ENCODE peak calls at places on chromosomes 2 and 18, in six cellular contexts. A is neuronal stem cell, I is SK-N-SH, V is PC-9, Y is HCT116, M is body of pancreas. P is an unnamed sample.
A peak's percentile ranks its signal among the peaks of the same experiment; 100 is the strongest.

GRCh38 chr18:63161728-63162195 is 157.8 kb downstream of the BCL2 start:
- DNase-seq in A (no peak), I (no peak), V (peak; percentile 34), Y (no peak), M (no peak), P (no peak)

GRCh38 chr2:195863121-195863520 is 205.5 kb downstream of the DNAH7 start:
- DNase-seq in A (no peak), I (no peak), V (no peak), Y (no peak), M (no peak), P (no peak)

GRCh38 chr18:37565985-37566478 is 434 bp upstream of the CELF4 start:
- DNase-seq in A (peak; percentile 63), I (peak; percentile 95), V (peak; percentile 1), Y (no peak), M (peak; percentile 59), P (no peak)

GRCh38 chr2:64854773-64855237 is 134.4 kb upstream of the SLC1A4 start:
- DNase-seq in A (no peak), I (no peak), V (no peak), Y (no peak), M (no peak), P (no peak)

GRCh38 chr2:120825370-120826259 is 89.9 kb downstream of the GLI2 start:
- DNase-seq in A (no peak), I (peak; percentile 89), V (no peak), Y (no peak), M (no peak), P (no peak)

GRCh38 chr2:160352492-160352891 is 141.1 kb downstream of the RBMS1 start:
- DNase-seq in A (no peak), I (no peak), V (no peak), Y (no peak), M (no peak), P (no peak)

GRCh38 chr2:105789745-105790466 is 45.2 kb downstream of the NCK2 start:
- DNase-seq in A (no peak), I (no peak), V (no peak), Y (no peak), M (no peak), P (no peak)

GRCh38 chr2:206231669-206232286 is 42.7 kb upstream of the ZDBF2 start:
- DNase-seq in A (no peak), I (no peak), V (no peak), Y (no peak), M (no peak), P (no peak)

GRCh38 chr2:2727876-2728511 is 396.9 kb upstream of the MYT1L start:
- DNase-seq in A (no peak), I (no peak), V (no peak), Y (no peak), M (no peak), P (no peak)

GRCh38 chr2:216328347-216328746 is 43.9 kb downstream of the MARCHF4 start:
- DNase-seq in A (no peak), I (no peak), V (no peak), Y (no peak), M (no peak), P (no peak)

GRCh38 chr18:53266850-53267249 is 926.9 kb downstream of the DCC start:
- DNase-seq in A (no peak), I (no peak), V (no peak), Y (no peak), M (no peak), P (no peak)

GRCh38 chr2:8544168-8544785 is 137.6 kb upstream of the ID2 start:
- DNase-seq in A (no peak), I (no peak), V (no peak), Y (no peak), M (no peak), P (no peak)

GRCh38 chr18:33781429-33781828 is 203.4 kb downstream of the ASXL3 start:
- DNase-seq in A (no peak), I (no peak), V (no peak), Y (no peak), M (no peak), P (no peak)

GRCh38 chr2:242051440-242051839 is 181.9 kb downstream of the RTP5 start:
- DNase-seq in A (no peak), I (no peak), V (no peak), Y (no peak), M (no peak), P (no peak)
- H3K27me3 ChIP-seq in A (peaks cover 8% of the 10 kb centered on the region), I (peaks cover 16% of the 10 kb centered on the region), V (peaks cover 61% of the 10 kb centered on the region), Y (peaks cover 13% of the 10 kb centered on the region), M (no peaks in the 10 kb centered on the region), P (peaks cover 87% of the 10 kb centered on the region)

DNA sequence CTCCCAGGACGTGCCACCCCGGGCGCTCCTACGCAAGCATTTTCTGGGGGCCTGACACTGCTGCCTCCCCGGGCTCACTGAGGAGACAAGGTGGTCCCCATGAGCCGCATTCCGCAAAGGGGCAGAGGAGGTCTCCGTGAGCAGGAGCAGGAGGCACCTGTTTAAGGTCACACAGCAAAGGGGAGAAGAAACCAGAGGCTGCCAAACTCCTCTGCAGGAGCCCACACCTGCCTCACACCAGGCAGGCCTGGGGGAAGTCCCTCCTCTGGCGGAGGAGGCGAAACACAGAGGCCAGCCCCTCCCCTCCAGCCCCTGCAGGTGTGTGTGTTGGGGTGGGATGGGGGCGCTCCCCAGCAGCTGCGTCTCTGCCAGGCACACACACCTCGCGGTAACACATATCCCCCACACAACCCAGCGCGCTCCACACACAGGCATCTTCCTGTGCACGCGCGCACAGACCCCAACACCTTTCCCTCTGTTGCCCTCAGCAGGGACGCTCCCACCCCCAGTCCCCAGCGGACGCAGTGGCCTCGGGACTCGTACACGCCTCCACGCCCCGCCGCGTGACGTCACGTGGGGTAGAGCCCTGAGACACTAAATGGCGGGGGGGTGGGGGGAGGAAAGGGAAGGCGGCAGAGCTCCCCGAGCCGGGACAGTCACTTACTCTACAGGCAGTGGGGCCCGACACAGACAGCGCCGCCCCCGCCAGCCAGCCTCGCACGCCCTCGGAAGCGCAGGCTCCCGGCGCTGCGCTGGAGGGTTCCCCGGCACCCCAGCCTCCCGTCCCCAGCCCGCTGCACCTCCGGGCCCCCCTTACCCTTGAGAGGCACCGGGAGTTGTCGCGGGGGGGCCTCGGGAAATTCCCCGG is 537 bp upstream of the WNT10A start:
- DNase-seq in A (no peak), I (peak; percentile 74), V (peak; percentile 37), Y (no peak), M (no peak), P (no peak)
- H3K27me3 ChIP-seq in A (peaks cover 30% of the 10 kb centered on the region), I (peaks cover 41% of the 10 kb centered on the region), V (no peaks in the 10 kb centered on the region), Y (no peaks in the 10 kb centered on the region), M (no peaks in the 10 kb centered on the region), P (peaks cover 96% of the 10 kb centered on the region)

DNA sequence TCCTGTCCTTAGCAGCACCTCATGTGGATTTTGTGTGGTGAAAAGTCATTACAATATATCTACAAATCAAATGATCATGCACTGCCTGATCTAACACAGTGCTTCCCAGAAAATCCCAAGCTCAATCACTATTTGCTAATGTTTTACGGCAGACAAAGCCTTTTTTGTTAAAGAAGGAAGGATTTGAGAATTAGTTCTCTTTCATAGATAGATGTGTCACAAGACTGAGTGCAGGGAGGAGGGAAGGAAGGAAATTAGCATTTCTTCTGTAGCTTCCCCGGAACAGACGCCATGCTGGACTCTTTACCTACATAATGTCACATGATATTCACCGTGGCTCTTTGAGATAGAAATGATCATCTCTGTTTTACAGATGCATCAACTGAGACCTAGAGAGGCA is 203.1 kb downstream of the ALK start:
- DNase-seq in A (no peak), I (no peak), V (no peak), Y (no peak), M (no peak), P (no peak)
- H3K27me3 ChIP-seq in A (no peaks in the 10 kb centered on the region), I (peaks cover 8% of the 10 kb centered on the region), V (peaks cover 36% of the 10 kb centered on the region), Y (peaks cover 78% of the 10 kb centered on the region), M (no peaks in the 10 kb centered on the region), P (no peaks in the 10 kb centered on the region)

DNA sequence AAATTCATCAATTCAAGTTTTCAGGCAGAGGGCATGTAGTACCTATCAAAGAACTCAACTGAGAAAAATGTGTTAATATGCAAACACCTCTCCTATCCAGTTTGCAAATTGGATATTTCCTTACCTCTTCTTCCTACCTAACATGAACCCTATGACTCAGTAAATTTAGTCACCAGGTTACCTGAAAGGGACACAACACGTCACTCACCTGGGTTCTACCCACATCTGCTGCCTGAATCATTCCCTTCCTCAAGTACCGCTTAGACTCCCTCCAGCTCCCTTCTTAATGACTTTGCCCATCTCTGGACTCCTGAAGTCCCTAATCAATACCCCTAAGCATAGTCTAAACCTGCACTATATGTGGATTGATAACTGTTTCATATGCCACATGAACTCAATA is 10.4 kb downstream of the ANKRD44 start:
- DNase-seq in A (no peak), I (no peak), V (no peak), Y (no peak), M (no peak), P (no peak)
- H3K27me3 ChIP-seq in A (no peaks in the 10 kb centered on the region), I (no peaks in the 10 kb centered on the region), V (no peaks in the 10 kb centered on the region), Y (no peaks in the 10 kb centered on the region), M (no peaks in the 10 kb centered on the region), P (no peaks in the 10 kb centered on the region)

GRCh38 chr2:144467479-144468210 is 52.3 kb downstream of the ZEB2 start:
- DNase-seq in A (no peak), I (no peak), V (no peak), Y (no peak), M (no peak), P (no peak)

GRCh38 chr2:144465723-144466122 is 54.2 kb downstream of the ZEB2 start:
- DNase-seq in A (no peak), I (no peak), V (no peak), Y (no peak), M (no peak), P (no peak)

GRCh38 chr2:144468823-144469595 is 50.9 kb downstream of the ZEB2 start:
- DNase-seq in A (no peak), I (no peak), V (no peak), Y (no peak), M (no peak), P (no peak)

GRCh38 chr2:144464730-144465129 is 55.2 kb downstream of the ZEB2 start:
- DNase-seq in A (no peak), I (no peak), V (no peak), Y (no peak), M (no peak), P (no peak)

DNA sequence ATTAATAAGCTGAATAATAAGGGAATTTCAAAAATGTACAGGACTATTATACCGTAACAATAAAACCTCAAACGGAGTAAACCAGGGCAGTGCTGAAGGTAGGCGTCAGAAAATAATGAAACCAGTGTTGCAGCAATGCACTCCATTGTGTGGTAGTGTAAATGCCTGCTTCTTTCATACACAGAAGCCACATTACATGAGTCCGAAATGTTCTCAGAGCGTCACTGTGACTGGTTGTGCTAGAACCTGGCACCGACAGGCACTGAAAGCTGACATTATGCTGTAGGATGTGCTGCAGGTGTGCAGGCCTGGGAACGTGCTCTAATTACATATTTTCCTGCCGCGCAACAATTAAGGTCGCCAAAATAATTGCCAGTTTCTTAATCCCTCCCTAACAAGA is 53.3 kb downstream of the ZEB2 start:
- DNase-seq in A (no peak), I (no peak), V (no peak), Y (no peak), M (no peak), P (no peak)
- H3K27me3 ChIP-seq in A (no peaks in the 10 kb centered on the region), I (no peaks in the 10 kb centered on the region), V (no peaks in the 10 kb centered on the region), Y (no peaks in the 10 kb centered on the region), M (no peaks in the 10 kb centered on the region), P (no peaks in the 10 kb centered on the region)

P was measured in NT2/D1.